ENCODE peak calls at places on chromosomes 16 and 17, in eight cellular contexts. S is adrenal gland; Y is effector memory CD4-positive, alpha-beta T cell; K is CD8-positive, alpha-beta T cell; A is upper lobe of right lung; T is aorta; N is ovary; U is stomach. F is an unnamed sample. For H3K9me3, the result is how much of the 10 kb centered on the place peaks cover.

GRCh38 chr17:73561066-73561465 is 83.2 kb downstream of the SDK2 start:
- DNase-seq in U (no peak), K (no peak), Y (no peak), S (no peak), N (no peak), A (no peak), T (no peak), F (no peak)

GRCh38 chr17:62791235-62792121 is 16.6 kb downstream of the MARCHF10 start:
- DNase-seq in N (no peak), U (no peak), S (no peak), T (no peak), Y (no peak), K (no peak), A (no peak), F (no peak)

GRCh38 chr17:65163990-65164495 is 26.9 kb downstream of the RGS9 start:
- DNase-seq in S (peak), A (no peak), U (peak), N (no peak), K (peak), T (no peak), Y (no peak), F (no peak)

GRCh38 chr16:67562526-67562917 is at the start of gene CTCF:
- DNase-seq in Y (peak), S (peak), N (peak), A (peak), K (peak), U (peak), T (peak), F (peak)

GRCh38 chr17:48160177-48160967 is 52.8 kb downstream of the SNX11 start:
- DNase-seq in A (no peak), S (no peak), T (no peak), K (no peak), N (no peak), Y (no peak), U (peak), F (no peak)

GRCh38 chr16:27726621-27727275 is 176.8 kb downstream of the KATNIP start:
- DNase-seq in U (no peak), N (no peak), Y (no peak), T (no peak), K (no peak), A (no peak), S (peak), F (no peak)

GRCh38 chr16:86575754-86576557 is 2.4 kb upstream of the FOXL1 start:
- DNase-seq in Y (no peak), U (peak), N (peak), K (no peak), T (peak), S (peak), A (no peak), F (no peak)

GRCh38 chr17:27218719-27219488 is 75.0 kb upstream of the WSB1 start:
- DNase-seq in K (no peak), U (no peak), T (no peak), S (no peak), N (no peak), A (no peak), Y (no peak), F (no peak)

GRCh38 chr17:46044286-46044928 is 45.4 kb downstream of the STH start:
- DNase-seq in A (no peak), K (peak), S (peak), Y (peak), N (peak), U (peak), T (peak), F (no peak)

GRCh38 chr17:75758131-75758905 is 6.7 kb downstream of the GALK1 start:
- DNase-seq in S (no peak), K (no peak), T (no peak), N (no peak), U (no peak), Y (no peak), A (no peak), F (no peak)

GRCh38 chr16:4376126-4376819 is 4.6 kb downstream of the VASN start:
- DNase-seq in U (peak), T (peak), N (peak), K (no peak), A (peak), Y (no peak), S (peak), F (no peak)

GRCh38 chr17:42673885-42674754 is 2.7 kb downstream of the PLEKHH3 start:
- DNase-seq in A (peak), N (peak), T (peak), U (peak), Y (no peak), S (peak), K (peak), F (no peak)

GRCh38 chr17:10062757-10063385 is 135.5 kb downstream of the GAS7 start:
- DNase-seq in S (no peak), T (peak), Y (no peak), U (no peak), K (no peak), A (no peak), N (no peak), F (no peak)

GRCh38 chr16:2165861-2166260 is 10.3 kb downstream of the TRAF7 start:
- DNase-seq in N (no peak), T (no peak), Y (no peak), K (no peak), S (no peak), A (no peak), U (no peak), F (no peak)

GRCh38 chr17:16378631-16379282 is 2.1 kb upstream of the UBB start:
- DNase-seq in U (peak), N (no peak), K (no peak), S (no peak), T (peak), Y (no peak), A (no peak), F (no peak)

GRCh38 chr17:48544356-48545021 is 420 bp downstream of the HOXB2 start:
- DNase-seq in T (peak), S (peak), U (peak), A (peak), K (peak), Y (peak), N (peak), F (no peak)

GRCh38 chr16:73176577-73177013 is 128.7 kb upstream of the ZFHX3 start:
- DNase-seq in Y (no peak), S (no peak), N (no peak), T (no peak), U (no peak), K (no peak), A (no peak), F (no peak)

GRCh38 chr17:5772720-5773119 is 188.4 kb upstream of the NLRP1 start:
- DNase-seq in Y (no peak), N (no peak), T (no peak), U (no peak), S (no peak), A (no peak), K (no peak), F (no peak)

GRCh38 chr16:20944861-20945390 is 44.4 kb downstream of the LYRM1 start:
- DNase-seq in U (no peak), N (no peak), S (peak), T (no peak), Y (peak), K (no peak), A (no peak), F (no peak)

GRCh38 chr17:68379692-68380677 is 77.3 kb downstream of the WIPI1 start:
- DNase-seq in T (no peak), U (no peak), K (no peak), S (no peak), A (no peak), Y (no peak), N (no peak), F (no peak)

GRCh38 chr17:55356440-55357328 is 65.0 kb downstream of the MMD start:
- DNase-seq in U (peak), Y (peak), T (peak), S (peak), N (peak), K (peak), A (no peak), F (peak)

GRCh38 chr17:33433581-33433980 is 140.5 kb upstream of the ASIC2 start:
- DNase-seq in S (no peak), A (no peak), U (no peak), K (no peak), T (no peak), N (no peak), Y (no peak), F (no peak)

GRCh38 chr17:82630212-82630611 is 18.0 kb downstream of the WDR45B start:
- DNase-seq in U (no peak), N (no peak), T (no peak), S (no peak), K (no peak), A (no peak), Y (no peak), F (no peak)

GRCh38 chr16:3120435-3120834 is 8.0 kb downstream of the ZNF205 start:
- DNase-seq in N (no peak), A (no peak), Y (no peak), K (no peak), S (no peak), T (no peak), U (no peak), F (no peak)

GRCh38 chr16:46894011-46894672 is 10.0 kb downstream of the GPT2 start:
- DNase-seq in N (no peak), Y (no peak), T (no peak), A (no peak), S (no peak), K (no peak), U (peak), F (no peak)

GRCh38 chr17:71494045-71494444 is 626.8 kb upstream of the SOX9 start:
- DNase-seq in S (no peak), Y (no peak), T (no peak), U (no peak), A (no peak), K (no peak), N (no peak), F (no peak)

GRCh38 chr16:35572186-35572585 is 2112.8 kb downstream of the TP53TG3F start:
- DNase-seq in A (no peak), T (no peak), N (no peak), Y (no peak), S (no peak), U (no peak), K (no peak), F (no peak)

GRCh38 chr16:35570946-35571345 is 2111.5 kb downstream of the TP53TG3F start:
- DNase-seq in N (no peak), A (no peak), S (no peak), T (no peak), K (no peak), Y (no peak), U (no peak), F (no peak)

GRCh38 chr16:35574454-35575431 is 2115.3 kb downstream of the TP53TG3F start:
- DNase-seq in Y (no peak), T (no peak), U (no peak), A (no peak), N (no peak), K (no peak), S (no peak), F (no peak)

GRCh38 chr16:35575432-35575821 is 2116.0 kb downstream of the TP53TG3F start:
- DNase-seq in T (no peak), A (no peak), Y (no peak), N (no peak), S (no peak), U (no peak), K (no peak), F (no peak)

DNA sequence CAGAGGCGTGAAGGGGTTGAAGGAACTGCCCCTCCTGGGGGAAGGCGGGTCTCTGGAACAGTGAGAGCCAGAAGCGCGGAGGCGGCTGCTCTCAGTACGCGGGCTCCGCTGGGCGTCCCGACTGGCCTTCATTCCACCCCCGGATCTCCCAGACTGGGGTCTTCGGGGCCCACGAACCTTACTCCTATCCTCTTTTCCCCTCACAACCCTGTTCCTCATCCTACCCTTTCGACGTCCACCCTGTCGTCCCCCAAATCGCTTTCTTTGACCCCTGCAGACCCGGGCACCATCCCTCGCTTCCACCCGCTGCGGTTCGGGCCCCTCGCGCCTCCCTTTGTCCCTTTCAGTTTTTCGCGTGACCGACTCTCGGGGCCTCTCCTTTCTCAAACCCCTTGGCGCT is 2114.6 kb downstream of the TP53TG3F start:
- DNase-seq in A (no peak), U (no peak), N (no peak), Y (no peak), S (no peak), K (no peak), T (no peak), F (no peak)
- H3K9me3 ChIP-seq in A (under half), U (under half), N (under half), Y (under half), S (under half), K (under half), T (under half), F (under half)

DNA sequence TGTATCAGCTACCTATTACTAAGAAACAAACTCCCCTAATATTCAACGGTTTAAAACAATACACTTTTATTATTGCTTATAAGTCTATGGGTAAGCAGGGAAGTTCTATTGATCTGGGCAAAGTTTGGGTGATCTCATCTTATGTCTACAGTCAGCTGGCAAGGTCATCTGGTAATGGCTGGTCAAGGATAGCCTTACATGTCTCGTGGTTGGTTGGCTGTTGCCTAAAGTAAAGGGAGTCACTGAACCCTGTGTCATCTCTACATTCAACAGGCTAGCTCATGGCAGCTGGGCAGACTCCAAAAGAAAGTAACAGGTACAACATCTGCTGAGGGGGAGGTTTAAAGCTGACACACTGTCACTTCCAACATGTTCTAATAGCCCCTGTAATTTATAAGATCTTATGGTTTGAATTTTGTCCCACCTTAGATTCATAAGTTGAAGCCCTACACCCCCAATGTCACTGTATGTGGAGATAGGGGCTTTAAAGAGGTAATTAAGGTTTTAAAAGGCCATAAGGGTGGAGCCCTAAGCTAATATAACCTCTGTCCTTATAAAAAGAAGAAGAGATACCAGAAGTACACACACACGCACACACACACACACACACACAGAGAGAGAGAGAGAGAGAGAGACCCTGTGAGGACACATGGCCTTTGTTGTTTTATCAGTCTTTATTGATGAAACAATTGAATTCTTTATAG is 419.1 kb downstream of the NPIPA8 start:
- DNase-seq in U (no peak), K (no peak), Y (no peak), N (no peak), S (no peak), A (no peak), T (no peak), F (no peak)
- H3K9me3 ChIP-seq in U (under half), K (under half), Y (under half), N (under half), S (under half), A (under half), T (under half), F (under half)

GRCh38 chr16:35370617-35371016 is 1911.2 kb downstream of the TP53TG3F start:
- DNase-seq in T (no peak), K (no peak), U (no peak), S (no peak), A (no peak), N (no peak), Y (no peak), F (no peak)

GRCh38 chr16:35363510-35363909 is 1904.1 kb downstream of the TP53TG3F start:
- DNase-seq in N (no peak), Y (no peak), S (no peak), U (no peak), T (no peak), K (no peak), A (no peak), F (no peak)

GRCh38 chr16:35364263-35364662 is 1904.9 kb downstream of the TP53TG3F start:
- DNase-seq in N (no peak), Y (no peak), T (no peak), K (no peak), S (no peak), A (no peak), U (no peak), F (no peak)

GRCh38 chr16:35365675-35366074 is 1906.3 kb downstream of the TP53TG3F start:
- DNase-seq in U (no peak), N (no peak), Y (no peak), A (no peak), S (no peak), T (no peak), K (no peak), F (no peak)
- H3K9me3 ChIP-seq in U (under half), N (under half), Y (under half), A (under half), S (under half), T (under half), K (under half), F (under half)

GRCh38 chr16:10410469-10410868 is 24.6 kb downstream of the ATF7IP2 start:
- DNase-seq in T (no peak), S (no peak), A (no peak), U (no peak), Y (no peak), N (no peak), K (no peak), F (no peak)

GRCh38 chr16:10402975-10403374 is 17.1 kb downstream of the ATF7IP2 start:
- DNase-seq in S (no peak), Y (no peak), U (no peak), T (no peak), N (no peak), A (no peak), K (no peak), F (no peak)

GRCh38 chr16:10405386-10405939 is 19.6 kb downstream of the ATF7IP2 start:
- DNase-seq in U (no peak), K (no peak), S (peak), T (no peak), Y (no peak), A (no peak), N (no peak), F (no peak)

GRCh38 chr16:10412935-10413601 is 27.2 kb downstream of the ATF7IP2 start:
- DNase-seq in Y (no peak), N (no peak), S (no peak), T (no peak), U (no peak), A (no peak), K (no peak), F (no peak)

GRCh38 chr16:10408824-10409381 is 23.0 kb downstream of the ATF7IP2 start:
- DNase-seq in N (no peak), K (no peak), A (no peak), Y (no peak), S (no peak), U (no peak), T (no peak), F (no peak)
- H3K9me3 ChIP-seq in N (under half), K (under half), A (half or more), Y (under half), S (under half), U (under half), T (under half), F (under half)

DNA sequence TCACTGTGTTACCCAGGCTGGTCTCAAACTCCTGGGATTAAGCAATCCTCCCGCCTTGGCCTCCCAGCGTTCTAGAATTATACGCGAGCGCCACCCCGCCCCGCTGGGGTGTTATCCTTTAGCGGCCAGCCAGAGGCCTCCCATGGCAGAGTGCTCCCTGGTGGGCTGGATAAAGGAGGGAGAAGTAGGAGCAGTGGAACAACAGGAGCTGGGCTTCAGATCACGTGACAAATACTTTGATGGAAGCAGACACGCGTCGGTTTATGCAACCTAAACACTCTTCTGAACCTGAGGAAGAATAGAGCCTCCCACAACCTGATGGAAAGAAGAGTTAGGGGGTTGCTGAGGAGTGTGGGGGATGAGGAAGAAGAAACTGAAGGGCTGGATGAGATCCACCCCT is 2114.0 kb downstream of the TP53TG3F start:
- DNase-seq in S (no peak), Y (no peak), U (no peak), K (no peak), T (no peak), N (no peak), A (no peak), F (no peak)
- H3K9me3 ChIP-seq in S (under half), Y (under half), U (under half), K (under half), T (under half), N (under half), A (under half), F (under half)

GRCh38 chr16:71449020-71449419 is 7.2 kb upstream of the TLE7 start:
- DNase-seq in Y (no peak), S (no peak), A (no peak), K (no peak), U (no peak), T (no peak), N (no peak), F (no peak)
- H3K9me3 ChIP-seq in Y (under half), S (under half), A (half or more), K (under half), U (half or more), T (under half), N (half or more), F (under half)

DNA sequence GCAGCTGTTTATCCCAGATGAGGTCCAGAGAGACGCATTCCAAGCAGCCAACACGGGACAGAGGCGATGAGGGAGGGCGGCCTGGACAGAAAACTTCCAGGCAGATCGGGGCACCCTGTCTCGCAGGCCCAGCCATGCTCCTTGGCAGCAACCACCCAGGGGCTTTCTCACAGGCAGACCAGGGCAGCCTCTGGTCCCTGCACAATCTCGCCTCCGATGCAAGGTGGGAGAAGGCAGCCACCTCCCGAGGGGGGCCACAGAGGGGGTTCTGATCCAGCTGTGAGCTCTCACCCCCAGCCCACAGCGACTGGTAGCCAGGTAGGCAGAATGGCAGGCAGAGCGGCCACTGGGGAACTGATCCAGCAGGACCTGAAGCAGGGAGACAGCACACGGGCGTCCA is 48.7 kb downstream of the LMF1 start:
- DNase-seq in A (no peak), S (no peak), Y (no peak), K (no peak), U (no peak), T (no peak), N (no peak), F (no peak)
- H3K9me3 ChIP-seq in A (under half), S (under half), Y (under half), K (under half), U (under half), T (under half), N (under half), F (under half)

DNA sequence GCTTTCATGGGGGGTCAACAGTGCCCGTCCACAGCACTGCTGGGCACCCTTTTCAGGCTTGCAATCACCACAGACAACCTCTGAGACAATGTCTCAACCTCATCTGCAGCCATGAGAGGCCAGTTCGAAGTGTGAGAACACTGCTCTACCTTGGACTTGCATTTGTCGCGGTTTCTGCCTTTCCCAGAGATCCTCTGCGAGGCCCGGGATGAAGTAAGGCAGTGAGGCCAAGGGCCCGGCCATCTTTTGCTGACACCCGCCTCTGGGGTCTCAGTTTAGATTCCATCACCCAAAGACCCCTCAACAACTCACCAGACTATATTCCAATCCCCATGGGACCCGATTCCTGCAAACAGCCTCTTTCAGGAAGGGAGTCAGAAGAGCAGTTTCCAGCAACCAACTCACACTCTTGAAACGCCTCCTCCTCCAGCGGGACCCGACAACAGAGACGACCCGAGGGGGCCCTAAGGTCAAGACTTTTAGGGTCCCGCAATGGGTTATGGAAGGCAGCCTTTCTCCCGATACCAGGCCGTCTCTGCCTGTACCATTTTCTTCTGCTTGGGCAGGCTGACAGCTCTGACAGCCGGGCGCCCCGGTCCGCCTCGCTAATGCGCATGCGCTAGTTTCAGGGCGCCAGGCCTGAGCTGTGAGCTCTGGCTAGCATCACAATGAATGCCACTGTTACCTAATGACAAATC is 576.0 kb downstream of the KCNJ18 start:
- DNase-seq in S (no peak), Y (no peak), A (peak), K (no peak), T (no peak), U (peak), N (no peak), F (no peak)
- H3K9me3 ChIP-seq in S (under half), Y (under half), A (under half), K (under half), T (under half), U (under half), N (under half), F (under half)